ENCODE peak calls at places on chromosomes 1 and 21, in seven cellular contexts. One of them, this sample, is unnamed.

GRCh38 chr1:62784509-62785365 is 805 bp downstream of the ATG4C start:
- DNase-seq in testis: no peak
- DNase-seq in tibial artery: no peak
- DNase-seq in CD8-positive, alpha-beta T cell: no peak
- DNase-seq in foreskin fibroblast: no peak
- DNase-seq in fibroblast of lung: peak
- DNase-seq in thoracic aorta: no peak
- DNase-seq in this sample: no peak

GRCh38 chr1:4655674-4656532 is 1.5 kb downstream of the AJAP1 start:
- DNase-seq in thoracic aorta: no peak
- DNase-seq in testis: peak
- DNase-seq in tibial artery: no peak
- DNase-seq in foreskin fibroblast: peak
- DNase-seq in fibroblast of lung: no peak
- DNase-seq in CD8-positive, alpha-beta T cell: no peak
- DNase-seq in this sample: no peak

GRCh38 chr1:230735447-230735846 is 11.7 kb upstream of the CAPN9 start:
- DNase-seq in foreskin fibroblast: no peak
- DNase-seq in CD8-positive, alpha-beta T cell: no peak
- DNase-seq in testis: no peak
- DNase-seq in thoracic aorta: no peak
- DNase-seq in fibroblast of lung: no peak
- DNase-seq in tibial artery: no peak
- DNase-seq in this sample: no peak

GRCh38 chr1:42365118-42365517 is 15.5 kb upstream of the RIMKLA start:
- DNase-seq in CD8-positive, alpha-beta T cell: no peak
- DNase-seq in fibroblast of lung: no peak
- DNase-seq in foreskin fibroblast: no peak
- DNase-seq in thoracic aorta: no peak
- DNase-seq in tibial artery: no peak
- DNase-seq in testis: no peak
- DNase-seq in this sample: no peak

GRCh38 chr1:205809942-205810345 is 3.1 kb downstream of the SLC41A1 start:
- DNase-seq in foreskin fibroblast: no peak
- DNase-seq in tibial artery: no peak
- DNase-seq in CD8-positive, alpha-beta T cell: no peak
- DNase-seq in fibroblast of lung: no peak
- DNase-seq in thoracic aorta: no peak
- DNase-seq in testis: no peak
- DNase-seq in this sample: no peak

GRCh38 chr1:180267761-180268555 is 37.9 kb downstream of the LHX4 start:
- DNase-seq in tibial artery: no peak
- DNase-seq in fibroblast of lung: no peak
- DNase-seq in thoracic aorta: no peak
- DNase-seq in testis: no peak
- DNase-seq in foreskin fibroblast: peak
- DNase-seq in CD8-positive, alpha-beta T cell: no peak
- DNase-seq in this sample: no peak

GRCh38 chr1:235206533-235207201 is 45.6 kb upstream of the RBM34 start:
- DNase-seq in fibroblast of lung: no peak
- DNase-seq in tibial artery: no peak
- DNase-seq in testis: no peak
- DNase-seq in CD8-positive, alpha-beta T cell: no peak
- DNase-seq in thoracic aorta: no peak
- DNase-seq in foreskin fibroblast: no peak
- DNase-seq in this sample: no peak

GRCh38 chr1:16215882-16216753 is 3.7 kb upstream of the ARHGEF19 start:
- DNase-seq in testis: peak
- DNase-seq in foreskin fibroblast: peak
- DNase-seq in fibroblast of lung: peak
- DNase-seq in tibial artery: peak
- DNase-seq in CD8-positive, alpha-beta T cell: peak
- DNase-seq in thoracic aorta: peak
- DNase-seq in this sample: peak

GRCh38 chr1:109777436-109777835 is 13.7 kb upstream of the EPS8L3 start:
- DNase-seq in CD8-positive, alpha-beta T cell: no peak
- DNase-seq in fibroblast of lung: no peak
- DNase-seq in testis: no peak
- DNase-seq in thoracic aorta: no peak
- DNase-seq in foreskin fibroblast: no peak
- DNase-seq in tibial artery: peak
- DNase-seq in this sample: no peak

GRCh38 chr1:1065265-1065939 is 8.7 kb downstream of the RNF223 start:
- DNase-seq in fibroblast of lung: no peak
- DNase-seq in CD8-positive, alpha-beta T cell: no peak
- DNase-seq in testis: no peak
- DNase-seq in thoracic aorta: no peak
- DNase-seq in foreskin fibroblast: no peak
- DNase-seq in tibial artery: no peak
- DNase-seq in this sample: no peak

GRCh38 chr1:33286451-33287185 is 30.3 kb downstream of the ZNF362 start:
- DNase-seq in fibroblast of lung: no peak
- DNase-seq in foreskin fibroblast: peak
- DNase-seq in CD8-positive, alpha-beta T cell: no peak
- DNase-seq in tibial artery: no peak
- DNase-seq in thoracic aorta: no peak
- DNase-seq in testis: no peak
- DNase-seq in this sample: no peak

GRCh38 chr1:198662821-198663220 is 24.0 kb downstream of the PTPRC start:
- DNase-seq in fibroblast of lung: no peak
- DNase-seq in CD8-positive, alpha-beta T cell: no peak
- DNase-seq in tibial artery: no peak
- DNase-seq in testis: no peak
- DNase-seq in foreskin fibroblast: no peak
- DNase-seq in thoracic aorta: no peak
- DNase-seq in this sample: no peak

GRCh38 chr1:229027622-229028182 is 243.2 kb upstream of the RAB4A start:
- DNase-seq in testis: no peak
- DNase-seq in tibial artery: peak
- DNase-seq in fibroblast of lung: peak
- DNase-seq in CD8-positive, alpha-beta T cell: no peak
- DNase-seq in thoracic aorta: no peak
- DNase-seq in foreskin fibroblast: peak
- DNase-seq in this sample: no peak

GRCh38 chr1:229161740-229162139 is 109.2 kb upstream of the RAB4A start:
- DNase-seq in fibroblast of lung: no peak
- DNase-seq in CD8-positive, alpha-beta T cell: no peak
- DNase-seq in foreskin fibroblast: no peak
- DNase-seq in thoracic aorta: no peak
- DNase-seq in testis: no peak
- DNase-seq in tibial artery: no peak
- DNase-seq in this sample: no peak

GRCh38 chr1:26696645-26697440 is 1.0 kb downstream of the ARID1A start:
- DNase-seq in testis: peak
- DNase-seq in tibial artery: peak
- DNase-seq in foreskin fibroblast: peak
- DNase-seq in CD8-positive, alpha-beta T cell: peak
- DNase-seq in thoracic aorta: no peak
- DNase-seq in fibroblast of lung: no peak
- DNase-seq in this sample: no peak

GRCh38 chr1:39640861-39641260 is 1.4 kb upstream of the HEYL start:
- DNase-seq in tibial artery: no peak
- DNase-seq in thoracic aorta: no peak
- DNase-seq in foreskin fibroblast: no peak
- DNase-seq in CD8-positive, alpha-beta T cell: no peak
- DNase-seq in fibroblast of lung: no peak
- DNase-seq in testis: no peak
- DNase-seq in this sample: no peak

GRCh38 chr1:165592945-165593823 is 37.9 kb upstream of the MGST3 start:
- DNase-seq in fibroblast of lung: peak
- DNase-seq in CD8-positive, alpha-beta T cell: peak
- DNase-seq in testis: peak
- DNase-seq in thoracic aorta: peak
- DNase-seq in foreskin fibroblast: peak
- DNase-seq in tibial artery: peak
- DNase-seq in this sample: peak

GRCh38 chr1:84086189-84086588 is 57.9 kb upstream of the PRKACB start:
- DNase-seq in foreskin fibroblast: no peak
- DNase-seq in thoracic aorta: no peak
- DNase-seq in tibial artery: no peak
- DNase-seq in fibroblast of lung: no peak
- DNase-seq in CD8-positive, alpha-beta T cell: no peak
- DNase-seq in testis: no peak
- DNase-seq in this sample: no peak

GRCh38 chr1:200838676-200839445 is 33.9 kb upstream of the GPR25 start:
- DNase-seq in thoracic aorta: no peak
- DNase-seq in fibroblast of lung: peak
- DNase-seq in tibial artery: no peak
- DNase-seq in testis: no peak
- DNase-seq in foreskin fibroblast: peak
- DNase-seq in CD8-positive, alpha-beta T cell: no peak
- DNase-seq in this sample: no peak

GRCh38 chr1:225454067-225454618 is 26.3 kb upstream of the LBR start:
- DNase-seq in fibroblast of lung: no peak
- DNase-seq in testis: no peak
- DNase-seq in foreskin fibroblast: no peak
- DNase-seq in tibial artery: peak
- DNase-seq in CD8-positive, alpha-beta T cell: no peak
- DNase-seq in thoracic aorta: no peak
- DNase-seq in this sample: no peak

GRCh38 chr1:23376890-23377811 is 7.5 kb upstream of the ZNF436 start:
- DNase-seq in thoracic aorta: no peak
- DNase-seq in CD8-positive, alpha-beta T cell: no peak
- DNase-seq in fibroblast of lung: peak
- DNase-seq in tibial artery: no peak
- DNase-seq in foreskin fibroblast: peak
- DNase-seq in testis: peak
- DNase-seq in this sample: peak

GRCh38 chr1:119115301-119115700 is 25.2 kb downstream of the WARS2 start:
- DNase-seq in CD8-positive, alpha-beta T cell: no peak
- DNase-seq in foreskin fibroblast: no peak
- DNase-seq in fibroblast of lung: no peak
- DNase-seq in tibial artery: no peak
- DNase-seq in thoracic aorta: no peak
- DNase-seq in testis: no peak
- DNase-seq in this sample: no peak

GRCh38 chr21:45004059-45004422 is 64.2 kb downstream of the SLX9 start:
- DNase-seq in fibroblast of lung: no peak
- DNase-seq in thoracic aorta: no peak
- DNase-seq in CD8-positive, alpha-beta T cell: no peak
- DNase-seq in testis: no peak
- DNase-seq in tibial artery: no peak
- DNase-seq in foreskin fibroblast: no peak
- DNase-seq in this sample: no peak
- H3K4me3 ChIP-seq in fibroblast of lung: no peak
- H3K4me3 ChIP-seq in thoracic aorta: no peak
- H3K4me3 ChIP-seq in CD8-positive, alpha-beta T cell: no peak
- H3K4me3 ChIP-seq in testis: no peak
- H3K4me3 ChIP-seq in tibial artery: no peak
- H3K4me3 ChIP-seq in foreskin fibroblast: no peak
- H3K4me3 ChIP-seq in this sample: no peak

DNA sequence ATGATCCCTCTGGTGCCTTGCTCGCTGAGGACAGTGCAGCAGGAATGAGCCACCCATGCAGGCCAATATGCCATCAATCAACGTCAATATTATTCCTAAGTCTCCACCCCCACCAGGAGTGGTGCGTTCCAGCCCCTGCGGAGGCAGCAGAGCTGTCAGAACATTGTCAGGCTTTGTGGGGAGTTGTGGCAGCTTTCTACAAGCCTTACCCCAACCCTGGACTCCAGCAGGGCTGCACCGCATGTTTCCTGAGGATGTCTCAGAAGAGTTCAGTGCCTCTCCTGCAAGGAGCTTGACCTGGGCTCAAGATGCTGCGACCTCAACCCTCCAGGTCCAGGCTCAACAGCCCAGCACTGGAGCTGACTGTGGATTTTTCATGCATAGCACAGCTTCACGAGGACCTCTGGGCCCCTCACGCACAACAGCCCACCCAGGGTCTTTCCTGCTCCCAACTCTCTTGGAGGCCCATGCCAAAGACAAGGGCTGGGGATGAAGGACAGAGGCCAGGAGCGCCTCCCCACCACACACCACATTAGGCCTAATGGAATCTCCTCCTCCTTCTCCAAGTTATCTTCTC is 67.5 kb downstream of the PSMG1 start:
- DNase-seq in tibial artery: no peak
- DNase-seq in testis: no peak
- DNase-seq in thoracic aorta: no peak
- DNase-seq in foreskin fibroblast: no peak
- DNase-seq in CD8-positive, alpha-beta T cell: no peak
- DNase-seq in fibroblast of lung: no peak
- DNase-seq in this sample: no peak
- TF ChIP-seq CTCF in tibial artery: no peak
- TF ChIP-seq CTCF in testis: no peak
- TF ChIP-seq CTCF in thoracic aorta: no peak
- TF ChIP-seq CTCF in foreskin fibroblast: no peak
- TF ChIP-seq CTCF in CD8-positive, alpha-beta T cell: no peak
- TF ChIP-seq CTCF in fibroblast of lung: no peak
- TF ChIP-seq CTCF in this sample: no peak

DNA sequence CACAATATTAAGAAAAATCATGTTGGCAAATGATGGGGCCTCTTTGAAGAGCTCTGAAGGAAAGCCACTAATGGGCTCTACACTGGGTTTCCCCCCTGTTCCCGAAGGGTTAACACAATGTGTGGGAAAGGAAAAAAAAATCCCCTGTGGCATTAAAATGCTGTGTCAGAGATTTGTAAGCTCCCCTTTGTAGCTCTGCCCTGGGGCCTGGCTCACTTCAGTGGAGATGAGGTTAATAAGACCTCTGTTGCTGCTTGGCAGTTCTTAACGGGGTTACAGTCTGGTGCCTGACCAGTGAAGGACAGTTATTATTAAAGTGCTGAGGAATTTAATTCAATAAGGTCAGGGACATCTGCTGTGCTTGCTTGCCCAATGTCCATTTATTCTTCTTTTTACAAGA is 129.7 kb upstream of the UBE2U start:
- DNase-seq in foreskin fibroblast: no peak
- DNase-seq in fibroblast of lung: peak
- DNase-seq in CD8-positive, alpha-beta T cell: no peak
- DNase-seq in tibial artery: no peak
- DNase-seq in thoracic aorta: no peak
- DNase-seq in testis: peak
- DNase-seq in this sample: no peak
- H3K4me3 ChIP-seq in foreskin fibroblast: no peak
- H3K4me3 ChIP-seq in fibroblast of lung: no peak
- H3K4me3 ChIP-seq in CD8-positive, alpha-beta T cell: no peak
- H3K4me3 ChIP-seq in tibial artery: no peak
- H3K4me3 ChIP-seq in thoracic aorta: no peak
- H3K4me3 ChIP-seq in testis: no peak
- H3K4me3 ChIP-seq in this sample: no peak

DNA sequence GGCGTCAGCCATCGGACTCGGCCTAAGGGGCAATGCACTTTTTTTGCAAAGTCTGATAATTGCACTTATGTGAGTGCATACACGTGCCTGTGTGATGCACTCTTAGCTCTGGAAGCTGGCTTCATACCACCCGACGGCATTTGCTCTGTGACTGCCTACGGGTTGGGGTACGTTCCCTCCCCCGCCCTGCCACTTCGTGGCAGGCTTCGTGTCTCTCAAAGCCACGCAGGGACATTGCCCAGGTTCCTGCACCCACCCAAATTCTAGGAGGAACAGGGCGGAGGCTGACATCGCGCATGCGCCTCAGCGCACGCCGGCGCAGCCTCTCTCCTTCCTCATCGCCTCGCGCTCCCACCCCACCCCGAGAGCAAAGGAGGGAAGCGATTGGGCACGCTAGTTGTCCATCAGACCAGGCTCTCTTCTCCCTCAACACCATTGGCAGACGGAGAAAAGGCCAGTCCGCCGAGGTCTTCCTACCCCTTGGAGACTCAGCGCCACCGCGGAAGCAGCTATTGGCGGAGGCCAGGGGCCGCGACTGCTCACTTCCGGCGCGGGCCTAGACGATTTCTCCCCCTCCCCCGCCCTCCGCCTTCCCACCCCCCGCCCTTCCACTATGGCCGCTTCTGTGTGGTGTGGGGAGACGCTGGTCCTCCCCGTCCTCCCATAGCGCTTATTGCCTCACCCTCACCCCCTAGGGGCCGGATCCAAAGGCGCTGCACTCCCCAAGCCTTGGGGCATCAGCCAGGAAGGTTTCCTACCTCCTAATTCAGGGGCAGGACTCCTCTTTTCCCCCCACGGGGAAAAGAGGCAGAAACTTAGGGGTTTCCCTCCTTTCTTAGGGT is at the start of gene INTS3:
- DNase-seq in thoracic aorta: peak
- DNase-seq in testis: peak
- DNase-seq in tibial artery: peak
- DNase-seq in foreskin fibroblast: peak
- DNase-seq in fibroblast of lung: peak
- DNase-seq in CD8-positive, alpha-beta T cell: peak
- DNase-seq in this sample: peak
- TF ChIP-seq CTCF in thoracic aorta: no peak
- TF ChIP-seq CTCF in testis: no peak
- TF ChIP-seq CTCF in tibial artery: no peak
- TF ChIP-seq CTCF in foreskin fibroblast: no peak
- TF ChIP-seq CTCF in fibroblast of lung: no peak
- TF ChIP-seq CTCF in CD8-positive, alpha-beta T cell: no peak
- TF ChIP-seq CTCF in this sample: no peak